ENCODE peak calls at places on chromosomes 2 and 18, in eight cellular contexts. C is kidney tubule cell, K is T-helper 1 cell, Z is NCI-H1417, Y is GM12865, T is upper lobe of right lung, G is fibroblast of the aortic adventitia, V is lower leg skin. N is an unnamed sample.

GRCh38 chr18:23311346-23312103 is 141.6 kb upstream of the RIOK3 start:
- DNase-seq in C (peak; percentile 72), K (no peak), Z (no peak), Y (no peak), T (no peak), G (peak; percentile 98), V (peak; percentile 17), N (no peak)

GRCh38 chr2:240296611-240297552 is 138.6 kb upstream of the GPC1 start:
- DNase-seq in C (no peak), K (no peak), Z (no peak), Y (no peak), T (peak; percentile 53), G (no peak), V (peak; percentile 74), N (no peak)

GRCh38 chr2:56130463-56131070 is 53.2 kb upstream of the CCDC85A start:
- DNase-seq in C (peak; percentile 39), K (no peak), Z (peak; percentile 31), Y (peak; percentile 15), T (no peak), G (peak; percentile 70), V (no peak), N (no peak)

GRCh38 chr2:223585691-223586090 is 16.5 kb downstream of the SCG2 start:
- DNase-seq in C (peak; percentile 8), K (no peak), Z (peak; percentile 70), Y (no peak), T (no peak), G (peak; percentile 36), V (no peak), N (no peak)

GRCh38 chr2:127479219-127479825 is 47.0 kb downstream of the IWS1 start:
- DNase-seq in C (peak; percentile 60), K (no peak), Z (peak; percentile 11), Y (peak; percentile 59), T (no peak), G (peak; percentile 81), V (no peak), N (no peak)

GRCh38 chr2:10361220-10361588 is 58.5 kb downstream of the HPCAL1 start:
- DNase-seq in C (peak; percentile 27), K (no peak), Z (no peak), Y (no peak), T (no peak), G (peak; percentile 53), V (no peak), N (no peak)

GRCh38 chr2:100752628-100753333 is 67.2 kb upstream of the NPAS2 start:
- DNase-seq in C (peak; percentile 77), K (no peak), Z (no peak), Y (no peak), T (no peak), G (peak; percentile 92), V (no peak), N (no peak)

GRCh38 chr18:23998811-23999210 is 15.7 kb upstream of the TTC39C start:
- DNase-seq in C (peak; percentile 75), K (no peak), Z (peak; percentile 89), Y (no peak), T (no peak), G (peak; percentile 25), V (no peak), N (no peak)

GRCh38 chr18:2846638-2847340 is at the start of gene EMILIN2:
- DNase-seq in C (peak; percentile 35), K (peak; percentile 18), Z (no peak), Y (peak; percentile 67), T (peak; percentile 87), G (peak; percentile 48), V (peak; percentile 96), N (no peak)

GRCh38 chr2:33370886-33371285 is 105.6 kb upstream of the RASGRP3 start:
- DNase-seq in C (no peak), K (no peak), Z (no peak), Y (no peak), T (no peak), G (no peak), V (no peak), N (no peak)

GRCh38 chr18:33744032-33744697 is 166.1 kb downstream of the ASXL3 start:
- DNase-seq in C (no peak), K (no peak), Z (no peak), Y (no peak), T (no peak), G (no peak), V (no peak), N (no peak)

GRCh38 chr2:120486946-120487345 is 141.0 kb downstream of the INHBB start:
- DNase-seq in C (peak; percentile 78), K (no peak), Z (no peak), Y (no peak), T (no peak), G (no peak), V (no peak), N (no peak)

GRCh38 chr18:35582310-35582682 is 756 bp downstream of the GALNT1 start:
- DNase-seq in C (no peak), K (no peak), Z (peak; percentile 38), Y (peak; percentile 9), T (no peak), G (no peak), V (no peak), N (no peak)

GRCh38 chr2:174681983-174682577 is 82.2 kb downstream of the CHRNA1 start:
- DNase-seq in C (peak; percentile 31), K (peak; percentile 35), Z (peak; percentile 30), Y (peak; percentile 34), T (peak; percentile 76), G (peak; percentile 35), V (peak; percentile 91), N (peak; percentile 14)

GRCh38 chr2:145186303-145186702 is 666.4 kb upstream of the ZEB2 start:
- DNase-seq in C (no peak), K (no peak), Z (no peak), Y (peak; percentile 6), T (no peak), G (peak; percentile 14), V (no peak), N (no peak)

GRCh38 chr2:55887351-55887750 is 36.2 kb downstream of the EFEMP1 start:
- DNase-seq in C (no peak), K (no peak), Z (no peak), Y (no peak), T (no peak), G (peak; percentile 85), V (no peak), N (no peak)

GRCh38 chr2:168851674-168852320 is 38.4 kb downstream of the SPC25 start:
- DNase-seq in C (peak; percentile 75), K (no peak), Z (peak; percentile 6), Y (no peak), T (no peak), G (peak; percentile 65), V (no peak), N (no peak)

N was measured in effector CD8-positive, alpha-beta T cell.